ENCODE peak calls at places on chromosomes 5 and 9, in ten cellular contexts. L is caudate nucleus; W is stimulated activated CD8-positive, alpha-beta memory T cell treated with anti-CD3 and anti-CD28 coated beads, Interleukin-12 subunit alpha, Interleukin-12 subunit beta, amount 100 ng/mL, for 1 hour; A is fibroblast of mammary gland; K is activated CD4-positive, alpha-beta T cell treated with anti-CD3 and anti-CD28 coated beads, Interleukin-2, amount 10 ng/mL, durations not matched to agents 7 days and 5 days; U is neuronal stem cell; G is thoracic aorta; H is NCI-H69; P is GM04504; C is tibial artery. B is an unnamed sample.

GRCh38 chr5:153372433-153373167 is 117.9 kb upstream of the GRIA1 start:
- DNase-seq in L (no peak), W (no peak), A (no peak), K (no peak), U (no peak), G (no peak), H (peak), P (no peak), C (no peak), B (no peak)

GRCh38 chr5:53948598-53948997 is 361.8 kb downstream of the ARL15 start:
- DNase-seq in L (no peak), W (no peak), A (no peak), K (no peak), U (no peak), G (no peak), H (no peak), P (no peak), C (no peak), B (no peak)

GRCh38 chr9:130208600-130209347 is 36.6 kb downstream of the NCS1 start:
- DNase-seq in L (no peak), W (no peak), A (no peak), K (no peak), U (no peak), G (no peak), H (peak), P (no peak), C (no peak), B (no peak)

GRCh38 chr9:72476617-72477375 is 44.6 kb upstream of the TMC1 start:
- DNase-seq in L (no peak), W (peak), A (peak), K (peak), U (no peak), G (no peak), H (peak), P (peak), C (no peak), B (no peak)

GRCh38 chr9:107489144-107489673 is 360 bp downstream of the KLF4 start:
- DNase-seq in L (no peak), W (no peak), A (peak), K (no peak), U (no peak), G (no peak), H (no peak), P (no peak), C (no peak), B (no peak)

GRCh38 chr9:95511952-95512750 is 4.6 kb downstream of the PTCH1 start:
- DNase-seq in L (no peak), W (no peak), A (no peak), K (no peak), U (no peak), G (no peak), H (peak), P (no peak), C (no peak), B (no peak)

GRCh38 chr5:171518916-171519315 is 99.5 kb downstream of the FGF18 start:
- DNase-seq in L (no peak), W (no peak), A (no peak), K (no peak), U (no peak), G (no peak), H (no peak), P (no peak), C (no peak), B (no peak)

GRCh38 chr9:112050544-112051475 is 124.3 kb downstream of the SUSD1 start:
- DNase-seq in L (no peak), W (no peak), A (peak), K (no peak), U (no peak), G (no peak), H (peak), P (peak), C (no peak), B (no peak)

GRCh38 chr9:81239388-81239787 is 450.0 kb downstream of the TLE1 start:
- DNase-seq in L (no peak), W (no peak), A (no peak), K (no peak), U (no peak), G (no peak), H (no peak), P (no peak), C (no peak), B (no peak)

GRCh38 chr9:90641868-90642558 is 611 bp downstream of the DIRAS2 start:
- DNase-seq in L (peak), W (no peak), A (no peak), K (no peak), U (peak), G (no peak), H (peak), P (no peak), C (no peak), B (no peak)

GRCh38 chr9:137167752-137168574 is 1.9 kb downstream of the LRRC26 start:
- DNase-seq in L (no peak), W (no peak), A (no peak), K (no peak), U (peak), G (no peak), H (peak), P (no peak), C (no peak), B (no peak)

GRCh38 chr5:142425286-142426065 is 100.7 kb upstream of the SPRY4 start:
- DNase-seq in L (no peak), W (no peak), A (peak), K (no peak), U (no peak), G (no peak), H (no peak), P (peak), C (no peak), B (no peak)

GRCh38 chr9:134301387-134302129 is 24.7 kb upstream of the RXRA start:
- DNase-seq in L (no peak), W (peak), A (no peak), K (peak), U (no peak), G (no peak), H (peak), P (no peak), C (no peak), B (no peak)

GRCh38 chr5:59020611-59021285 is 437.9 kb downstream of the RAB3C start:
- DNase-seq in L (no peak), W (no peak), A (no peak), K (no peak), U (no peak), G (no peak), H (peak), P (no peak), C (no peak), B (no peak)

GRCh38 chr9:2227468-2227867 is 212.3 kb downstream of the SMARCA2 start:
- DNase-seq in L (no peak), W (no peak), A (peak), K (no peak), U (no peak), G (no peak), H (no peak), P (no peak), C (no peak), B (no peak)

GRCh38 chr5:61386062-61386800 is 54.2 kb downstream of the ZSWIM6 start:
- DNase-seq in L (no peak), W (no peak), A (no peak), K (no peak), U (no peak), G (no peak), H (peak), P (no peak), C (no peak), B (no peak)

GRCh38 chr5:142171270-142171669 is 62.7 kb downstream of the NDFIP1 start:
- DNase-seq in L (no peak), W (no peak), A (no peak), K (no peak), U (no peak), G (no peak), H (no peak), P (no peak), C (peak), B (no peak)

GRCh38 chr5:80941496-80941895 is 18.7 kb upstream of the RASGRF2 start:
- DNase-seq in L (no peak), W (no peak), A (no peak), K (no peak), U (no peak), G (no peak), H (no peak), P (no peak), C (no peak), B (no peak)

GRCh38 chr5:138065102-138065501 is 18.7 kb upstream of the WNT8A start:
- DNase-seq in L (no peak), W (no peak), A (no peak), K (no peak), U (no peak), G (no peak), H (peak), P (no peak), C (no peak), B (no peak)

GRCh38 chr5:150946351-150946905 is 41.6 kb upstream of the ZNF300 start:
- DNase-seq in L (peak), W (no peak), A (peak), K (no peak), U (no peak), G (peak), H (no peak), P (peak), C (peak), B (no peak)

GRCh38 chr5:155729684-155730059 is 597.3 kb upstream of the SGCD start:
- DNase-seq in L (peak), W (no peak), A (no peak), K (no peak), U (peak), G (no peak), H (peak), P (no peak), C (no peak), B (no peak)

GRCh38 chr9:109254317-109254716 is 66.5 kb downstream of the EPB41L4B start:
- DNase-seq in L (no peak), W (no peak), A (peak), K (no peak), U (no peak), G (no peak), H (no peak), P (no peak), C (no peak), B (no peak)

GRCh38 chr9:35816708-35817107 is 1.9 kb upstream of the HINT2 start:
- DNase-seq in L (no peak), W (no peak), A (no peak), K (no peak), U (no peak), G (no peak), H (peak), P (no peak), C (no peak), B (no peak)

GRCh38 chr5:150545246-150545645 is 37.3 kb downstream of the NDST1 start:
- DNase-seq in L (no peak), W (no peak), A (no peak), K (no peak), U (no peak), G (no peak), H (no peak), P (no peak), C (no peak), B (no peak)

GRCh38 chr5:121968910-121969607 is 7.3 kb downstream of the SRFBP1 start:
- DNase-seq in L (no peak), W (no peak), A (peak), K (no peak), U (no peak), G (no peak), H (peak), P (peak), C (no peak), B (peak)

GRCh38 chr9:110895141-110895912 is 142.9 kb downstream of the LPAR1 start:
- DNase-seq in L (no peak), W (no peak), A (no peak), K (no peak), U (no peak), G (no peak), H (no peak), P (no peak), C (no peak), B (no peak)

GRCh38 chr9:121277518-121278275 is 9.7 kb downstream of the GSN start:
- DNase-seq in L (no peak), W (no peak), A (peak), K (no peak), U (no peak), G (no peak), H (no peak), P (no peak), C (no peak), B (no peak)

GRCh38 chr5:171681667-171682066 is 104.0 kb upstream of the SMIM23 start:
- DNase-seq in L (no peak), W (no peak), A (peak), K (no peak), U (no peak), G (no peak), H (no peak), P (no peak), C (no peak), B (no peak)

GRCh38 chr9:108443741-108444140 is 412.0 kb downstream of the ACTL7B start:
- DNase-seq in L (no peak), W (no peak), A (peak), K (no peak), U (no peak), G (no peak), H (peak), P (peak), C (no peak), B (no peak)

GRCh38 chr9:109797006-109797405 is 17.0 kb downstream of the PALM2AKAP2 start:
- DNase-seq in L (no peak), W (no peak), A (no peak), K (no peak), U (no peak), G (no peak), H (no peak), P (no peak), C (no peak), B (no peak)

GRCh38 chr5:128334010-128334716 is 203.9 kb downstream of the FBN2 start:
- DNase-seq in L (no peak), W (no peak), A (no peak), K (no peak), U (no peak), G (no peak), H (no peak), P (no peak), C (no peak), B (no peak)

GRCh38 chr9:129319076-129319937 is 141.2 kb upstream of the IER5L start:
- DNase-seq in L (no peak), W (no peak), A (no peak), K (peak), U (no peak), G (no peak), H (no peak), P (no peak), C (peak), B (no peak)

GRCh38 chr5:43117092-43117491 is 3.6 kb upstream of the ZNF131 start:
- DNase-seq in L (no peak), W (no peak), A (no peak), K (no peak), U (no peak), G (no peak), H (no peak), P (no peak), C (no peak), B (no peak)

GRCh38 chr9:73137286-73137899 is 14.3 kb upstream of the ANXA1 start:
- DNase-seq in L (no peak), W (no peak), A (peak), K (no peak), U (no peak), G (no peak), H (peak), P (no peak), C (no peak), B (no peak)

GRCh38 chr9:133421615-133422542 is at the start of gene ADAMTS13:
- DNase-seq in L (no peak), W (no peak), A (peak), K (no peak), U (no peak), G (no peak), H (peak), P (no peak), C (no peak), B (no peak)

GRCh38 chr5:72394688-72395087 is 74.5 kb downstream of the PTCD2 start:
- DNase-seq in L (no peak), W (no peak), A (peak), K (no peak), U (no peak), G (no peak), H (peak), P (no peak), C (no peak), B (no peak)

GRCh38 chr5:81579525-81579924 is 171.4 kb downstream of the SSBP2 start:
- DNase-seq in L (no peak), W (no peak), A (peak), K (no peak), U (no peak), G (no peak), H (peak), P (peak), C (no peak), B (no peak)